ENCODE peak calls at places on chromosomes 12 and 14, in four cellular contexts. Q, H, K and J are unnamed samples. For H3K9me3, the result is how much of the 10 kb centered on the place peaks cover.

GRCh38 chr14:68686212-68686478 is 106.7 kb downstream of the ZFP36L1 start:
- DNase-seq in Q (no peak), H (no peak), K (no peak), J (no peak)

GRCh38 chr12:105580841-105581352 is 250.4 kb downstream of the C12orf75 start:
- DNase-seq in Q (no peak), H (no peak), K (no peak), J (peak)

GRCh38 chr14:75690010-75690409 is 29.0 kb downstream of the TTLL5 start:
- DNase-seq in Q (no peak), H (no peak), K (no peak), J (no peak)

GRCh38 chr12:29503283-29503682 is 5.8 kb upstream of the OVCH1 start:
- DNase-seq in Q (no peak), H (no peak), K (no peak), J (no peak)

GRCh38 chr12:131009595-131010270 is 56.0 kb downstream of the ADGRD1 start:
- DNase-seq in Q (no peak), H (no peak), K (no peak), J (no peak)

GRCh38 chr12:108634225-108634795 is 616 bp upstream of the SELPLG start:
- DNase-seq in Q (peak), H (peak), K (no peak), J (no peak)

GRCh38 chr14:105660816-105661531 is 134.6 kb downstream of the TMEM121 start:
- DNase-seq in Q (no peak), H (no peak), K (no peak), J (no peak)

GRCh38 chr12:21234395-21234794 is 100.3 kb downstream of the SLCO1A2 start:
- DNase-seq in Q (no peak), H (no peak), K (no peak), J (no peak)

GRCh38 chr12:94289551-94290312 is 141.4 kb downstream of the PLXNC1 start:
- DNase-seq in Q (peak), H (no peak), K (no peak), J (no peak)

GRCh38 chr14:84399296-84399910 is 1130.5 kb upstream of the FLRT2 start:
- DNase-seq in Q (no peak), H (no peak), K (no peak), J (no peak)

GRCh38 chr12:130514149-130514551 is 176.5 kb downstream of the PIWIL1 start:
- DNase-seq in Q (no peak), H (no peak), K (no peak), J (no peak)

GRCh38 chr12:724194-724855 is 28.1 kb upstream of the WNK1 start:
- DNase-seq in Q (no peak), H (no peak), K (no peak), J (no peak)

GRCh38 chr12:66516133-66516532 is 162.7 kb downstream of the GRIP1 start:
- DNase-seq in Q (peak), H (no peak), K (no peak), J (no peak)

GRCh38 chr14:24224618-24225071 is 7.5 kb downstream of the NEDD8 start:
- DNase-seq in Q (no peak), H (no peak), K (no peak), J (no peak)

GRCh38 chr12:109134186-109134917 is 18.0 kb downstream of the ACACB start:
- DNase-seq in Q (peak), H (no peak), K (no peak), J (no peak)

GRCh38 chr12:52259850-52260249 is 14.6 kb upstream of the KRT86 start:
- DNase-seq in Q (peak), H (no peak), K (no peak), J (no peak)

GRCh38 chr12:54160050-54160449 is 28.7 kb downstream of the SMUG1 start:
- DNase-seq in Q (no peak), H (no peak), K (no peak), J (no peak)

GRCh38 chr12:54159549-54159948 is 29.2 kb downstream of the SMUG1 start:
- DNase-seq in Q (no peak), H (no peak), K (no peak), J (no peak)

GRCh38 chr12:54159140-54159539 is 29.6 kb downstream of the SMUG1 start:
- DNase-seq in Q (no peak), H (no peak), K (no peak), J (peak)

GRCh38 chr12:54156578-54156977 is 32.2 kb downstream of the SMUG1 start:
- DNase-seq in Q (no peak), H (no peak), K (no peak), J (no peak)

DNA sequence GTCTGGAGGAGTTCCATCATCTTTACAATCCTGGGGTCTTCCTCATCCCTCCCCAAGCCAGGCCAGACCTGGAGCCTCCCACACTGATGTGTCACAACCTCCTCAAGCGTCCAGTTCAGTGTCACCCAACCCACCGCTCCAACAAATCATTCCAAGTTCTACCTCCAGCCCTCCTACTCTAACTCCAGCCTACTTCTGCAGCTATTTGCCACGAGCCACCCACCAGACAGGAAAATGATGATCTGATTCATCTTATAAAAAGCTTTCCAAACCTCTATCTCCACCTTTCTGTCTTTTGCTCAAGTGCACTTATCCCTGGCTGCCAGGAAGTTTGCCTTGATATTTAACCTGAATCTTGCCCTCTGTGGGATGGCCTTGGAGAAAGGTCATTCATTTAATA is 30.2 kb downstream of the SMUG1 start:
- DNase-seq in Q (no peak), H (no peak), K (no peak), J (no peak)
- H3K9me3 ChIP-seq in Q (under half), H (under half), K (under half), J (under half)

DNA sequence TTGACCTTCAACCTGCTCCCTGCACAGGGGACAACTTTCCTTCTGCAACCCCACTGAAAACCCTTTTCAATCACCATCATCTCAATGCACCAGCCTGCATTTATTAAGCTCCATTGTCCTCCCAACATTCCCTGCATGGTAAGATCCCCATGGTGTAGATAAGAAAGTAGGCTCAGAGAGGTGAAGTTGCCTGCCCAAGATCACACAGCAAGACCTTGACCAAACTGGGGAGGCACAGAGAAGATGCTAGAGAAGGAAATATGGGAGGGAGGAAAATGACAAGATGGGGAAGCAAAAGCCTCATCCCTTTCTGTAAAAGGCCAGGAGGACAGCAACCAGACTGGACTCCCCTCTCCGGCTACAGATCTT is 9.8 kb downstream of the MSI1 start:
- DNase-seq in Q (no peak), H (no peak), K (no peak), J (no peak)
- H3K9me3 ChIP-seq in Q (under half), H (under half), K (under half), J (under half)

GRCh38 chr14:62431496-62431895 is 613.8 kb downstream of the KCNH5 start:
- DNase-seq in Q (no peak), H (no peak), K (no peak), J (no peak)

GRCh38 chr14:62439210-62439609 is 606.0 kb downstream of the KCNH5 start:
- DNase-seq in Q (no peak), H (no peak), K (no peak), J (no peak)

GRCh38 chr14:62432955-62433354 is 612.3 kb downstream of the KCNH5 start:
- DNase-seq in Q (no peak), H (no peak), K (no peak), J (no peak)

GRCh38 chr14:62436256-62436655 is 609.0 kb downstream of the KCNH5 start:
- DNase-seq in Q (no peak), H (no peak), K (no peak), J (peak)
- H3K9me3 ChIP-seq in Q (under half), H (under half), K (under half), J (under half)

GRCh38 chr12:133206390-133206789 is 25.1 kb downstream of the ZNF268 start:
- DNase-seq in Q (no peak), H (no peak), K (no peak), J (no peak)
- H3K9me3 ChIP-seq in Q (half or more), H (half or more), K (half or more), J (under half)